ENCODE peak calls at places on chromosomes 11 and 22, in six cellular contexts. T is ovary, Q is esophagus squamous epithelium, F is A549, K is spleen, W is IMR-90. R is an unnamed sample.

GRCh38 chr11:86171627-86172026 is 72.9 kb upstream of the EED start:
- DNase-seq in K (no peak), T (no peak), F (no peak), Q (no peak), W (no peak), R (no peak)

GRCh38 chr22:27602390-27602789 is 199.2 kb downstream of the MN1 start:
- DNase-seq in W (no peak), Q (no peak), K (peak), T (no peak), F (no peak), R (no peak)

GRCh38 chr11:57406337-57406904 is 16.0 kb upstream of the PRG2 start:
- DNase-seq in Q (no peak), F (no peak), K (no peak), W (peak), T (no peak), R (no peak)

GRCh38 chr11:75869661-75870455 is 54.8 kb downstream of the UVRAG start:
- DNase-seq in K (no peak), F (no peak), T (no peak), W (no peak), Q (no peak), R (no peak)

GRCh38 chr11:61158691-61159381 is 2.4 kb downstream of the VPS37C start:
- DNase-seq in K (no peak), F (no peak), W (peak), T (no peak), Q (no peak), R (peak)

GRCh38 chr22:50522806-50523438 is 2.5 kb downstream of the SCO2 start:
- DNase-seq in T (no peak), F (no peak), Q (no peak), K (no peak), W (no peak), R (no peak)

GRCh38 chr11:134360050-134360835 is 28.5 kb downstream of the GLB1L2 start:
- DNase-seq in F (peak), T (peak), W (peak), Q (no peak), K (peak), R (peak)

GRCh38 chr11:87187930-87188329 is 150.2 kb downstream of the TMEM135 start:
- DNase-seq in K (no peak), F (no peak), Q (no peak), W (no peak), T (no peak), R (no peak)

GRCh38 chr11:46597155-46597554 is 3.3 kb upstream of the AMBRA1 start:
- DNase-seq in K (no peak), Q (no peak), T (no peak), W (no peak), F (no peak), R (no peak)

GRCh38 chr11:15943418-15944197 is 412.7 kb downstream of the SOX6 start:
- DNase-seq in Q (no peak), W (no peak), T (no peak), K (no peak), F (no peak), R (no peak)

GRCh38 chr11:11189501-11189900 is 163.5 kb downstream of the CSNK2A3 start:
- DNase-seq in K (no peak), Q (no peak), W (no peak), F (no peak), T (no peak), R (no peak)

GRCh38 chr22:16961477-16962186 is 46.4 kb downstream of the GAB4 start:
- DNase-seq in T (no peak), Q (no peak), W (no peak), K (no peak), F (no peak), R (no peak)

GRCh38 chr11:32462296-32462695 is 27.0 kb upstream of the WT1 start:
- DNase-seq in Q (no peak), T (no peak), F (no peak), W (no peak), K (no peak), R (no peak)

GRCh38 chr11:109197656-109198055 is 224.3 kb upstream of the C11orf87 start:
- DNase-seq in T (no peak), W (peak), Q (no peak), F (no peak), K (no peak), R (no peak)

GRCh38 chr11:125025968-125026367 is 37.1 kb upstream of the SLC37A2 start:
- DNase-seq in F (no peak), W (no peak), Q (no peak), T (no peak), K (no peak), R (no peak)

GRCh38 chr11:12502950-12503579 is 125.7 kb downstream of the PARVA start:
- DNase-seq in Q (no peak), K (no peak), T (no peak), F (no peak), W (peak), R (no peak)

GRCh38 chr11:57527056-57527631 is 3.4 kb downstream of the TIMM10 start:
- DNase-seq in W (peak), Q (no peak), K (peak), T (peak), F (peak), R (peak)

GRCh38 chr22:49567894-49568750 is 259.6 kb downstream of the BRD1 start:
- DNase-seq in T (no peak), W (no peak), Q (no peak), F (no peak), K (peak), R (no peak)

GRCh38 chr11:75792997-75793800 is 21.8 kb upstream of the UVRAG start:
- DNase-seq in K (no peak), T (no peak), Q (no peak), W (no peak), F (no peak), R (no peak)

GRCh38 chr11:61691378-61692156 is 11.4 kb downstream of the DAGLA start:
- DNase-seq in W (no peak), K (no peak), F (no peak), T (no peak), Q (no peak), R (no peak)

GRCh38 chr11:61132646-61133045 is 28.6 kb downstream of the VPS37C start:
- DNase-seq in K (peak), T (no peak), W (no peak), F (no peak), Q (no peak), R (peak)

GRCh38 chr22:39356464-39356863 is 6.7 kb downstream of the SYNGR1 start:
- DNase-seq in K (no peak), W (no peak), Q (no peak), T (no peak), F (no peak), R (no peak)

GRCh38 chr11:1490651-1491050 is 4.1 kb upstream of the MOB2 start:
- DNase-seq in W (no peak), F (no peak), K (no peak), T (no peak), Q (no peak), R (no peak)

GRCh38 chr11:83007909-83008580 is 63.7 kb downstream of the RAB30 start:
- DNase-seq in Q (no peak), T (peak), K (peak), W (peak), F (no peak), R (peak)

GRCh38 chr11:124669193-124669592 is 4.3 kb downstream of the SIAE start:
- DNase-seq in T (peak), F (peak), K (no peak), W (peak), Q (no peak), R (peak)

GRCh38 chr11:59716051-59716450 is 2.4 kb upstream of the OR10V1 start:
- DNase-seq in Q (no peak), T (no peak), K (no peak), W (no peak), F (no peak), R (no peak)

GRCh38 chr11:34387653-34388052 is 29.8 kb upstream of the ABTB2 start:
- DNase-seq in W (no peak), F (no peak), K (no peak), T (no peak), Q (no peak), R (no peak)

GRCh38 chr11:112963368-112963955 is 2.2 kb downstream of the NCAM1 start:
- DNase-seq in Q (no peak), F (no peak), K (no peak), W (no peak), T (peak), R (no peak)

GRCh38 chr11:62922189-62922589 is 1.0 kb upstream of the CHRM1 start:
- DNase-seq in Q (no peak), K (peak), F (no peak), T (no peak), W (no peak), R (no peak)
- H3K27ac ChIP-seq in Q (no peak), K (no peak), F (no peak), T (no peak), W (no peak), R (no peak)

DNA sequence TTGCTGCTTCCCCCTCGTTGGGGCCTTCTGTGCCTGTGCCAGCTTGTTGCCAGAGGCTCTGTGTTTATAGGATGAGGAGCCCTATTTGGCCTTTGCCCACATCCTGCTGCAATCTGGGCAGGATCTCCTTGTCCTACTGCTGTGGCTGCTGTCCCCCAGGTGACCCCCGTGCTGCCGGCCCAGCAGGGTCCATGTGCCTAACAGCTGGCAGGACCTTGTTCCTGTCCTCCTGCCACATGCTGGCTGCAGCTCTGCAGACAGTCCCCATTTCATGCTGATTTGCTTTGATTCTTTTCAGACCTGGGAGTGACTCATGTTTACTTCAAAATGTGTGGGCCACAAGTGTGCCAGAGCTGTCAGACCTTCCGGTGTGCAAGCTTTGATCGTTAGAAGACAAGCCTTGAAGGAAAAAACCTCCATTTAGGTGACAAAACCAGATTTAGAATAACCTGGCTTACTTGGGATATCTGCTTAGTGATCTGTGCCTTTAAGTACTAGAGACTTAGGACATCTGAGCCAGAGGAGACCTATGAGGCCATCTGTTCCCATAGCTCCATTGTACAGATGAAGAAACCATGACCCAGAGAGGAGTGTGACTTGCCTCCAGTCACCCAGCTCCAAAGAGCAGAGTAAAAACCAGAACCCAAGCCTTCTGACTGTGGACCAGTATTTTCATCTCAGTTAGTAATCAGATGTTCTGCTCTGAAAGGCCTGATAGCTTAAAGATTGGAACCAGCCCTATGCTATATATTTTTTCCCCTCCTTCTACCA is 11.1 kb downstream of the NAV2 start:
- DNase-seq in K (no peak), F (no peak), T (no peak), Q (no peak), W (peak), R (peak)
- TF ChIP-seq POLR2A in K (no peak), F (no peak), T (no peak), Q (no peak), W (no peak), R (no peak)

DNA sequence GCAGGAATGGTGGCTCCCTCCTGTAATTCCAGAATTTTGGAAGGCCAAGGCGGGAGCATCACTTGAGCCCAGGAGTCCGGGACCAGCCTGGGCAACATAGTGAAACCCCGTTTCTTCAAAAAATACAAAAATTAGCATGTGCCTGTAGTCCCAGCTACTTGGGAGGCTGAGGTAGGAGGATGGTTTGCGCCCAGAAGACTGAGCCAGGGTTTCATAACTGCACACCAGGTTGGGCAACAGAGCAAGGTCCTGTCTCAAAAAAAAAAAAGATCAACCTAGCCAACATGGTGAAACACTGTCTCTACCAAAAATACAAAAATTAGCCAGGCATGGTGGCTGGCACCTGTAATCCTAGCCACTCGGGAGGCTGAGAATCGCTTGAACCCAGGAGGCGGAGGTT is 6.4 kb downstream of the A4GALT start:
- DNase-seq in F (no peak), Q (no peak), W (no peak), T (no peak), K (no peak), R (no peak)
- H3K27ac ChIP-seq in F (no peak), Q (no peak), W (no peak), T (no peak), K (no peak), R (no peak)

GRCh38 chr22:31750365-31751284 is 693 bp upstream of the PRR14L start:
- DNase-seq in T (no peak), W (no peak), K (no peak), Q (no peak), F (no peak), R (no peak)

GRCh38 chr22:31747441-31747840 is 2.5 kb downstream of the PRR14L start:
- DNase-seq in F (no peak), Q (no peak), K (no peak), T (no peak), W (no peak), R (no peak)

GRCh38 chr22:31748490-31748889 is 1.4 kb downstream of the PRR14L start:
- DNase-seq in F (no peak), Q (no peak), K (no peak), W (no peak), T (no peak), R (peak)

GRCh38 chr22:31752096-31752847 is 1.5 kb upstream of the DEPDC5 start:
- DNase-seq in Q (no peak), K (no peak), W (no peak), T (no peak), F (no peak), R (no peak)

GRCh38 chr22:31749636-31750364 is at the start of gene PRR14L:
- DNase-seq in K (peak), Q (peak), F (peak), T (peak), W (peak), R (peak)
- TF ChIP-seq POLR2A in K (peak), Q (peak), F (peak), T (peak), W (peak), R (peak)

DNA sequence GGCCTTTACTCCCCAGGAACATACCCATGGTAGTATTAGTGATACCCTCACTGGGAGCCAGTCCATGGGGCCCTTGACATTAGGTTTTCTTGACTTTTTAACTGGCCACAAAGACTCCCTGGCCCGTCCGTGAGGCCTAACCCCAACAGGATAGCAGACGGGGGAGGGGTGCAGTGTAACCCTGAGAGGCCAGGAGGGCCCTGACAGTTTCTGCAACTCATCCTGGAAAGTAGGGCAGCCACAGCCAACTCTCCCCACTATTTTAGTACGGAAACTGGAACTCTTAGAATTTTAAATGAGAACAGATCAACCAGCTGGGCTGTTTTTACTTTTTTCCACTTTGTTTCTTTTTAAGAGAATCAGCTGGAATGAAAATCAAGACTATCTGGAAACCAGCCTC is 42.6 kb upstream of the NRIP3 start:
- DNase-seq in K (no peak), T (no peak), Q (no peak), W (no peak), F (no peak), R (no peak)
- H3K27ac ChIP-seq in K (no peak), T (no peak), Q (no peak), W (no peak), F (no peak), R (peak)

GRCh38 chr22:20064545-20065262 is 15.3 kb upstream of the DGCR8 start:
- DNase-seq in T (no peak), W (no peak), Q (no peak), K (no peak), F (no peak), R (peak)
- TF ChIP-seq POLR2A in T (no peak), W (no peak), Q (no peak), K (no peak), F (no peak), R (no peak)

GRCh38 chr11:119512373-119512772 is 89.4 kb upstream of the THY1 start:
- DNase-seq in Q (no peak), F (no peak), W (no peak), T (no peak), K (no peak), R (no peak)

GRCh38 chr11:119513141-119513805 is 90.3 kb upstream of the THY1 start:
- DNase-seq in Q (no peak), K (no peak), T (no peak), W (no peak), F (no peak), R (no peak)

GRCh38 chr11:119509277-119509841 is 86.4 kb upstream of the THY1 start:
- DNase-seq in Q (no peak), W (peak), T (no peak), K (no peak), F (no peak), R (no peak)

GRCh38 chr11:119511601-119512000 is 88.6 kb upstream of the THY1 start:
- DNase-seq in K (no peak), W (no peak), F (no peak), T (no peak), Q (no peak), R (no peak)

DNA sequence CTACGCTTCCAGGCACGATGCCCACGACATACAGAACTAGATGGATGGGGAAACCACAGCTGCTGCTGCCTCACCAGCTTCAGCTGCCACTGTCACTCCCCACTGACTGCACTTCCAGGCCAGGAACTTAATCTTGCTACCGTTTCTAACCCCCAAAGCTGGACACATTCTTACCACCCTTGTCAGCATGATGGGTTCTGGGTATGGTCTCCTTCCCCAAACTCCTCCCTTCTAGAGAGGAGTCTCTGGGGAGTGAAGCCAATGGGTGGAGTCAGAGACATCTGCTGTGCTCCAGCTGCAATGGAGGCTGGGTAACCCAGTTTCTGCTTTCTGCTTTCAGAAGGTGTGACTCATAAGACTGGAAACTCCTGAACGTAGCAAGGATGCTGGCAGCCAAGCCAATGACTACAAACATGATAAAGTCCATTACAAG is 87.0 kb upstream of the THY1 start:
- DNase-seq in Q (no peak), T (peak), W (peak), F (no peak), K (no peak), R (no peak)
- H3K27ac ChIP-seq in Q (no peak), T (no peak), W (no peak), F (no peak), K (no peak), R (no peak)

DNA sequence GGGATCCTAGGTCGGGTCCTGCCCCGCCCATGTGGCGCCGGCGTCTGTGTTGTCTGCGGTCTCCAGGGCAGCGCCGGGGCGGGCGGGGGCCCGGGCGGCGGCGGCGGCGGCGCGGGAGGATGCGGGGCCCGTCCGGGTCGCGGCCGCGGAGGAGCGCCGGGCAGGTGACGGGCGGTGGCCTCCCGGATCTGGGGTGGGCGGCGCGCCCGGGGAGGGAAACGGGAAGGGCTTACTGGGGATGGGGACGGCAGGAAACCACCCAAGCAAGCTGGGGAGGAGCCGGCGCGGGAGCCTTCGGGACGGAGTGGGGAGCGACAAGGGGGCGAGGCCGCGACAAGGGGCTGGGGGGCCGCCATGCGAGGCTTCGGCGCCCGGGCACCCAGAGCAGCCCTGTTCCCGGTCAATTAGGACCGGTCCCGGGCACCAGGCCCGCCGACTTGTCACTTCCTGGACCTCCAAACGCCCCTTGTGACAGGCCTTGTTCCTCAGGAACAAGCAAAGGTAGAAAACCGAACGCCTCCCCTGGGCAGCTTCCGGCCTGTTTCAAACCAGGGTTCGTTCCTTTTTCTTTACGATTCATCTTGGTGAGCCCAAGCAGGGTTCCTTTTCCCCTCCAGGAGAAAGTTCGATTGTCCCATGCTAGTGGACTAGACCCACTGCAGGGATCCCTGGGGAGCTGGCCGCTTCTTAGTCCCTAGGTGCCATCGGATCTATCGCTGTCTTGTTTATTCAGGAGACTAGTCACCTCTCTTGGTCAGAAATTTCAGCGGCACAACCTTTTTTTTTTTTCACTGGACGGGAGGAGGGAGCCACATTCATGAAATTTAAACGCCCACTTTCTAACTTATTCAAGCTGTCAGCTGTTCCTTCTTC is 486 bp downstream of the JHY start:
- DNase-seq in T (peak), K (peak), Q (no peak), F (peak), W (peak), R (peak)
- TF ChIP-seq POLR2A in T (no peak), K (no peak), Q (no peak), F (no peak), W (no peak), R (no peak)

GRCh38 chr11:114762437-114762836 is 84.1 kb downstream of the NXPE2 start:
- DNase-seq in Q (no peak), F (peak), W (peak), K (no peak), T (peak), R (no peak)

GRCh38 chr11:114764563-114764962 is 86.2 kb downstream of the NXPE2 start:
- DNase-seq in T (no peak), K (no peak), Q (no peak), F (no peak), W (no peak), R (no peak)

GRCh38 chr11:114758627-114759026 is 80.3 kb downstream of the NXPE2 start:
- DNase-seq in Q (no peak), K (no peak), W (no peak), F (no peak), T (no peak), R (no peak)
- H3K27ac ChIP-seq in Q (no peak), K (no peak), W (no peak), F (no peak), T (no peak), R (no peak)

GRCh38 chr11:111439905-111440304 is 60.8 kb upstream of the POU2AF1 start:
- DNase-seq in Q (no peak), K (no peak), T (no peak), F (no peak), W (no peak), R (no peak)
- TF ChIP-seq POLR2A in Q (no peak), K (no peak), T (no peak), F (no peak), W (no peak), R (no peak)